ENCODE peak calls at places on chromosome 12, in eight cellular contexts. One of them, this sample, is unnamed. For H3K4me1 and H3K36me3, the result is how much of the 10 kb centered on the place peaks cover.

GRCh38 chr12:113479578-113480335 is 8.1 kb upstream of the LHX5 start:
- DNase-seq in GM23248: peak
- DNase-seq in CD8-positive, alpha-beta T cell: peak
- DNase-seq in H1: no peak
- DNase-seq in left lung: no peak
- DNase-seq in Peyer's patch: no peak
- DNase-seq in uterus: no peak
- DNase-seq in HCT116: no peak
- DNase-seq in this sample: no peak

GRCh38 chr12:5493018-5493417 is 61.1 kb downstream of the NTF3 start:
- DNase-seq in left lung: no peak
- DNase-seq in Peyer's patch: no peak
- DNase-seq in HCT116: no peak
- DNase-seq in GM23248: no peak
- DNase-seq in CD8-positive, alpha-beta T cell: no peak
- DNase-seq in uterus: no peak
- DNase-seq in H1: no peak
- DNase-seq in this sample: no peak

GRCh38 chr12:42904683-42905418 is 315.3 kb upstream of the PRICKLE1 start:
- DNase-seq in Peyer's patch: no peak
- DNase-seq in HCT116: no peak
- DNase-seq in CD8-positive, alpha-beta T cell: no peak
- DNase-seq in H1: no peak
- DNase-seq in uterus: no peak
- DNase-seq in GM23248: no peak
- DNase-seq in left lung: no peak
- DNase-seq in this sample: no peak

GRCh38 chr12:4864575-4864974 is 45.1 kb upstream of the KCNA1 start:
- DNase-seq in left lung: no peak
- DNase-seq in HCT116: no peak
- DNase-seq in H1: no peak
- DNase-seq in GM23248: no peak
- DNase-seq in uterus: no peak
- DNase-seq in CD8-positive, alpha-beta T cell: no peak
- DNase-seq in Peyer's patch: no peak
- DNase-seq in this sample: no peak

GRCh38 chr12:78194448-78194847 is 363.8 kb downstream of the NAV3 start:
- DNase-seq in uterus: no peak
- DNase-seq in HCT116: no peak
- DNase-seq in CD8-positive, alpha-beta T cell: no peak
- DNase-seq in GM23248: peak
- DNase-seq in Peyer's patch: no peak
- DNase-seq in H1: no peak
- DNase-seq in left lung: no peak
- DNase-seq in this sample: no peak

GRCh38 chr12:15336772-15337553 is 14.7 kb downstream of the PTPRO start:
- DNase-seq in H1: no peak
- DNase-seq in GM23248: peak
- DNase-seq in left lung: no peak
- DNase-seq in Peyer's patch: no peak
- DNase-seq in HCT116: no peak
- DNase-seq in uterus: no peak
- DNase-seq in CD8-positive, alpha-beta T cell: no peak
- DNase-seq in this sample: no peak

GRCh38 chr12:88393017-88393767 is 187.1 kb downstream of the KITLG start:
- DNase-seq in CD8-positive, alpha-beta T cell: no peak
- DNase-seq in left lung: no peak
- DNase-seq in uterus: no peak
- DNase-seq in HCT116: peak
- DNase-seq in Peyer's patch: no peak
- DNase-seq in H1: no peak
- DNase-seq in GM23248: peak
- DNase-seq in this sample: no peak

GRCh38 chr12:112916270-112916669 is 9.5 kb downstream of the OAS1 start:
- DNase-seq in Peyer's patch: no peak
- DNase-seq in H1: no peak
- DNase-seq in left lung: no peak
- DNase-seq in GM23248: no peak
- DNase-seq in uterus: no peak
- DNase-seq in HCT116: no peak
- DNase-seq in CD8-positive, alpha-beta T cell: no peak
- DNase-seq in this sample: no peak

GRCh38 chr12:121883315-121883660 is 5.3 kb upstream of the PSMD9 start:
- DNase-seq in uterus: no peak
- DNase-seq in CD8-positive, alpha-beta T cell: no peak
- DNase-seq in H1: no peak
- DNase-seq in Peyer's patch: no peak
- DNase-seq in left lung: no peak
- DNase-seq in HCT116: no peak
- DNase-seq in GM23248: no peak
- DNase-seq in this sample: no peak

GRCh38 chr12:113298861-113299545 is 35.9 kb downstream of the SLC8B1 start:
- DNase-seq in GM23248: peak
- DNase-seq in Peyer's patch: no peak
- DNase-seq in CD8-positive, alpha-beta T cell: no peak
- DNase-seq in HCT116: no peak
- DNase-seq in uterus: peak
- DNase-seq in H1: no peak
- DNase-seq in left lung: no peak
- DNase-seq in this sample: peak

GRCh38 chr12:67593871-67594330 is 54.6 kb upstream of the DYRK2 start:
- DNase-seq in H1: no peak
- DNase-seq in CD8-positive, alpha-beta T cell: no peak
- DNase-seq in GM23248: no peak
- DNase-seq in HCT116: no peak
- DNase-seq in left lung: no peak
- DNase-seq in uterus: no peak
- DNase-seq in Peyer's patch: no peak
- DNase-seq in this sample: no peak

GRCh38 chr12:117857632-117858274 is 111.0 kb downstream of the KSR2 start:
- DNase-seq in HCT116: no peak
- DNase-seq in uterus: no peak
- DNase-seq in H1: peak
- DNase-seq in Peyer's patch: no peak
- DNase-seq in CD8-positive, alpha-beta T cell: peak
- DNase-seq in left lung: no peak
- DNase-seq in GM23248: peak
- DNase-seq in this sample: no peak

GRCh38 chr12:45913631-45914030 is 76.7 kb downstream of the SCAF11 start:
- DNase-seq in GM23248: no peak
- DNase-seq in Peyer's patch: no peak
- DNase-seq in HCT116: no peak
- DNase-seq in H1: no peak
- DNase-seq in CD8-positive, alpha-beta T cell: no peak
- DNase-seq in left lung: no peak
- DNase-seq in uterus: no peak
- DNase-seq in this sample: no peak

GRCh38 chr12:47302111-47302597 is 222.4 kb upstream of the AMIGO2 start:
- DNase-seq in CD8-positive, alpha-beta T cell: no peak
- DNase-seq in Peyer's patch: no peak
- DNase-seq in HCT116: no peak
- DNase-seq in left lung: no peak
- DNase-seq in uterus: peak
- DNase-seq in GM23248: no peak
- DNase-seq in H1: no peak
- DNase-seq in this sample: no peak

GRCh38 chr12:21849878-21850277 is 75.4 kb upstream of the KCNJ8 start:
- DNase-seq in CD8-positive, alpha-beta T cell: no peak
- DNase-seq in left lung: no peak
- DNase-seq in H1: no peak
- DNase-seq in GM23248: no peak
- DNase-seq in Peyer's patch: no peak
- DNase-seq in uterus: no peak
- DNase-seq in HCT116: no peak
- DNase-seq in this sample: no peak

GRCh38 chr12:42468341-42468821 is 121.2 kb downstream of the PRICKLE1 start:
- DNase-seq in uterus: no peak
- DNase-seq in left lung: no peak
- DNase-seq in GM23248: no peak
- DNase-seq in HCT116: no peak
- DNase-seq in H1: no peak
- DNase-seq in Peyer's patch: no peak
- DNase-seq in CD8-positive, alpha-beta T cell: no peak
- DNase-seq in this sample: no peak

GRCh38 chr12:65899289-65899688 is 75.0 kb downstream of the HMGA2 start:
- DNase-seq in H1: no peak
- DNase-seq in uterus: no peak
- DNase-seq in CD8-positive, alpha-beta T cell: no peak
- DNase-seq in left lung: no peak
- DNase-seq in HCT116: no peak
- DNase-seq in Peyer's patch: no peak
- DNase-seq in GM23248: no peak
- DNase-seq in this sample: no peak

GRCh38 chr12:104906695-104907094 is 51.4 kb downstream of the SLC41A2 start:
- DNase-seq in CD8-positive, alpha-beta T cell: no peak
- DNase-seq in H1: no peak
- DNase-seq in left lung: no peak
- DNase-seq in HCT116: no peak
- DNase-seq in GM23248: no peak
- DNase-seq in uterus: no peak
- DNase-seq in Peyer's patch: no peak
- DNase-seq in this sample: no peak

GRCh38 chr12:19808371-19808770 is 369.1 kb downstream of the AEBP2 start:
- DNase-seq in GM23248: no peak
- DNase-seq in CD8-positive, alpha-beta T cell: no peak
- DNase-seq in uterus: no peak
- DNase-seq in Peyer's patch: no peak
- DNase-seq in left lung: no peak
- DNase-seq in H1: no peak
- DNase-seq in HCT116: no peak
- DNase-seq in this sample: no peak

GRCh38 chr12:12474471-12474928 is 88.2 kb downstream of the DUSP16 start:
- DNase-seq in H1: no peak
- DNase-seq in GM23248: no peak
- DNase-seq in CD8-positive, alpha-beta T cell: no peak
- DNase-seq in left lung: no peak
- DNase-seq in HCT116: no peak
- DNase-seq in Peyer's patch: no peak
- DNase-seq in uterus: no peak
- DNase-seq in this sample: no peak

GRCh38 chr12:12736759-12737676 is 19.9 kb downstream of the CDKN1B start:
- DNase-seq in H1: no peak
- DNase-seq in left lung: no peak
- DNase-seq in CD8-positive, alpha-beta T cell: peak
- DNase-seq in Peyer's patch: no peak
- DNase-seq in GM23248: peak
- DNase-seq in uterus: no peak
- DNase-seq in HCT116: no peak
- DNase-seq in this sample: peak

GRCh38 chr12:4276524-4277204 is 3.1 kb downstream of the CCND2 start:
- DNase-seq in H1: peak
- DNase-seq in uterus: peak
- DNase-seq in CD8-positive, alpha-beta T cell: peak
- DNase-seq in HCT116: peak
- DNase-seq in GM23248: peak
- DNase-seq in Peyer's patch: peak
- DNase-seq in left lung: peak
- DNase-seq in this sample: peak

GRCh38 chr12:41189395-41190251 is 1.5 kb downstream of the PDZRN4 start:
- DNase-seq in uterus: no peak
- DNase-seq in GM23248: peak
- DNase-seq in left lung: no peak
- DNase-seq in CD8-positive, alpha-beta T cell: no peak
- DNase-seq in H1: no peak
- DNase-seq in Peyer's patch: peak
- DNase-seq in HCT116: no peak
- DNase-seq in this sample: peak

GRCh38 chr12:96425973-96426372 is 25.7 kb upstream of the CDK17 start:
- DNase-seq in Peyer's patch: no peak
- DNase-seq in GM23248: peak
- DNase-seq in HCT116: no peak
- DNase-seq in H1: no peak
- DNase-seq in CD8-positive, alpha-beta T cell: no peak
- DNase-seq in left lung: no peak
- DNase-seq in uterus: no peak
- DNase-seq in this sample: no peak
- H3K27ac ChIP-seq in Peyer's patch: no peak
- H3K27ac ChIP-seq in GM23248: peak
- H3K27ac ChIP-seq in HCT116: no peak
- H3K27ac ChIP-seq in H1: no peak
- H3K27ac ChIP-seq in CD8-positive, alpha-beta T cell: no peak
- H3K27ac ChIP-seq in left lung: no peak
- H3K27ac ChIP-seq in uterus: peak
- H3K27ac ChIP-seq in this sample: no peak

GRCh38 chr12:52582489-52582888 is 8.8 kb upstream of the KRT74 start:
- DNase-seq in GM23248: no peak
- DNase-seq in Peyer's patch: no peak
- DNase-seq in H1: no peak
- DNase-seq in CD8-positive, alpha-beta T cell: no peak
- DNase-seq in uterus: no peak
- DNase-seq in left lung: no peak
- DNase-seq in HCT116: no peak
- DNase-seq in this sample: no peak
- H3K4me1 ChIP-seq in GM23248: under half
- H3K4me1 ChIP-seq in Peyer's patch: under half
- H3K4me1 ChIP-seq in H1: under half
- H3K4me1 ChIP-seq in CD8-positive, alpha-beta T cell: under half
- H3K4me1 ChIP-seq in uterus: under half
- H3K4me1 ChIP-seq in left lung: under half
- H3K4me1 ChIP-seq in HCT116: under half
- H3K4me1 ChIP-seq in this sample: under half

DNA sequence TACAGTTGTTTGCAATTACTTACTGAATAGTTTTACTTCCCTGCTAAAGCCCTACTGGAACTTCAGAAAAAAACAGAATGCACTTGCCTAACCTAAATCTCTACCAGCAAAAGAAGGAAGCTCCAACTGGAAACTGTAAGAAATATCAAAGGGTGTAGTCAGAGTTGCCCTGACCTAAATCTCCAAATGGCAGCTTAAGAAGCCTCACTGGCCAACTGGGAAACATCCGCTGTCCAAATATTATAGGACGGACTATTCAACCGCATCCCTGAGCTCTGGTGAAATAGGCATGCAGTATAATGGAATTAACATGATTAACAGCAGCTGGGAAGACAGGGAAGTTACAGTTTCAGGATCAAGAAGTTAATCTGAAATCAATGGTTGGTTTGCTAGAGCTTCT is 24.3 kb downstream of the ANAPC7 start:
- DNase-seq in H1: no peak
- DNase-seq in left lung: no peak
- DNase-seq in GM23248: no peak
- DNase-seq in uterus: no peak
- DNase-seq in Peyer's patch: no peak
- DNase-seq in CD8-positive, alpha-beta T cell: no peak
- DNase-seq in HCT116: no peak
- DNase-seq in this sample: no peak
- H3K36me3 ChIP-seq in H1: under half
- H3K36me3 ChIP-seq in left lung: under half
- H3K36me3 ChIP-seq in GM23248: half or more
- H3K36me3 ChIP-seq in uterus: under half
- H3K36me3 ChIP-seq in Peyer's patch: under half
- H3K36me3 ChIP-seq in CD8-positive, alpha-beta T cell: half or more
- H3K36me3 ChIP-seq in HCT116: half or more
- H3K36me3 ChIP-seq in this sample: half or more

DNA sequence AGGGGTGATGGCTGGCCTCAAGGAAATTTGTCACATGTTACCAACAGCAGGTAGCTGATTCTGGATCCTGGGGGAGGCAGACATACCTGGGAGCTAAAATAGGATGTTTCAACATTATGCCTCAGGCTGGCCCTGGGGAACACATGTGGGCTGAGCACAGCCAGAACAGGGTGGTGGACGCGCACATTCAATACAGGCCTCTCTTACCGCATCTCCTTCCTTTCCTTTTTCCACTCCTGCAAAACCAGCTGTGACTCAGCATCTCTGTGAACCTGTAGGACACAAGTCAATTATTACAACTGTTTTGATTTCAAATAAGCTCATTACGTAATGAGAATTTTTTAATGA is 61.0 kb downstream of the NT5DC3 start:
- DNase-seq in uterus: no peak
- DNase-seq in HCT116: no peak
- DNase-seq in H1: no peak
- DNase-seq in GM23248: peak
- DNase-seq in CD8-positive, alpha-beta T cell: no peak
- DNase-seq in Peyer's patch: no peak
- DNase-seq in left lung: no peak
- DNase-seq in this sample: no peak
- H3K27ac ChIP-seq in uterus: no peak
- H3K27ac ChIP-seq in HCT116: no peak
- H3K27ac ChIP-seq in H1: no peak
- H3K27ac ChIP-seq in GM23248: no peak
- H3K27ac ChIP-seq in CD8-positive, alpha-beta T cell: no peak
- H3K27ac ChIP-seq in Peyer's patch: no peak
- H3K27ac ChIP-seq in left lung: no peak
- H3K27ac ChIP-seq in this sample: no peak

This sample was measured in tibial artery.